ENCODE peak calls at places on chromosomes 3 and 15, in seven cellular contexts. One of them, this sample, is unnamed.

GRCh38 chr15:68382286-68383007 is 49.5 kb downstream of the ITGA11 start:
- DNase-seq in upper lobe of right lung: peak
- DNase-seq in OCI-LY7: no peak
- DNase-seq in endothelial cell of umbilical vein: no peak
- DNase-seq in fibroblast of the aortic adventitia: peak
- DNase-seq in suprapubic skin: peak
- DNase-seq in endothelial cell: no peak
- DNase-seq in this sample: peak

GRCh38 chr3:100002599-100003350 is 111.5 kb downstream of the FILIP1L start:
- DNase-seq in endothelial cell: no peak
- DNase-seq in suprapubic skin: no peak
- DNase-seq in endothelial cell of umbilical vein: peak
- DNase-seq in upper lobe of right lung: no peak
- DNase-seq in OCI-LY7: no peak
- DNase-seq in fibroblast of the aortic adventitia: peak
- DNase-seq in this sample: no peak

GRCh38 chr3:129245141-129245540 is 4.3 kb upstream of the COPG1 start:
- DNase-seq in suprapubic skin: no peak
- DNase-seq in upper lobe of right lung: no peak
- DNase-seq in OCI-LY7: no peak
- DNase-seq in endothelial cell: no peak
- DNase-seq in endothelial cell of umbilical vein: no peak
- DNase-seq in fibroblast of the aortic adventitia: no peak
- DNase-seq in this sample: no peak

GRCh38 chr3:48798998-48799397 is 48.7 kb downstream of the PRKAR2A start:
- DNase-seq in suprapubic skin: no peak
- DNase-seq in OCI-LY7: no peak
- DNase-seq in endothelial cell: no peak
- DNase-seq in upper lobe of right lung: no peak
- DNase-seq in fibroblast of the aortic adventitia: peak
- DNase-seq in endothelial cell of umbilical vein: peak
- DNase-seq in this sample: no peak

GRCh38 chr3:58184309-58184981 is 26.3 kb downstream of the DNASE1L3 start:
- DNase-seq in endothelial cell of umbilical vein: no peak
- DNase-seq in OCI-LY7: no peak
- DNase-seq in upper lobe of right lung: no peak
- DNase-seq in suprapubic skin: no peak
- DNase-seq in fibroblast of the aortic adventitia: no peak
- DNase-seq in endothelial cell: no peak
- DNase-seq in this sample: no peak

GRCh38 chr3:138314751-138315150 is 14.9 kb downstream of the NME9 start:
- DNase-seq in endothelial cell: no peak
- DNase-seq in upper lobe of right lung: no peak
- DNase-seq in OCI-LY7: no peak
- DNase-seq in fibroblast of the aortic adventitia: peak
- DNase-seq in suprapubic skin: no peak
- DNase-seq in endothelial cell of umbilical vein: peak
- DNase-seq in this sample: no peak

GRCh38 chr15:62844564-62845235 is 197.8 kb upstream of the TPM1 start:
- DNase-seq in endothelial cell: no peak
- DNase-seq in OCI-LY7: no peak
- DNase-seq in suprapubic skin: no peak
- DNase-seq in endothelial cell of umbilical vein: no peak
- DNase-seq in fibroblast of the aortic adventitia: no peak
- DNase-seq in upper lobe of right lung: no peak
- DNase-seq in this sample: no peak

GRCh38 chr3:4739289-4740236 is 239.7 kb upstream of the BHLHE40 start:
- DNase-seq in upper lobe of right lung: no peak
- DNase-seq in fibroblast of the aortic adventitia: no peak
- DNase-seq in endothelial cell of umbilical vein: no peak
- DNase-seq in suprapubic skin: peak
- DNase-seq in endothelial cell: no peak
- DNase-seq in OCI-LY7: no peak
- DNase-seq in this sample: no peak

GRCh38 chr3:15206662-15207576 is 873 bp downstream of the CAPN7 start:
- DNase-seq in suprapubic skin: no peak
- DNase-seq in endothelial cell: no peak
- DNase-seq in OCI-LY7: peak
- DNase-seq in upper lobe of right lung: no peak
- DNase-seq in endothelial cell of umbilical vein: peak
- DNase-seq in fibroblast of the aortic adventitia: peak
- DNase-seq in this sample: no peak

GRCh38 chr15:93072011-93072410 is 17.0 kb downstream of the RGMA start:
- DNase-seq in endothelial cell of umbilical vein: no peak
- DNase-seq in endothelial cell: no peak
- DNase-seq in suprapubic skin: no peak
- DNase-seq in OCI-LY7: no peak
- DNase-seq in fibroblast of the aortic adventitia: peak
- DNase-seq in upper lobe of right lung: no peak
- DNase-seq in this sample: no peak

GRCh38 chr3:81581966-81582599 is 179.4 kb downstream of the GBE1 start:
- DNase-seq in endothelial cell: peak
- DNase-seq in OCI-LY7: peak
- DNase-seq in suprapubic skin: no peak
- DNase-seq in upper lobe of right lung: no peak
- DNase-seq in endothelial cell of umbilical vein: peak
- DNase-seq in fibroblast of the aortic adventitia: peak
- DNase-seq in this sample: no peak

GRCh38 chr15:45710657-45711056 is 75.8 kb downstream of the SQOR start:
- DNase-seq in fibroblast of the aortic adventitia: no peak
- DNase-seq in endothelial cell of umbilical vein: no peak
- DNase-seq in suprapubic skin: no peak
- DNase-seq in OCI-LY7: no peak
- DNase-seq in endothelial cell: no peak
- DNase-seq in upper lobe of right lung: no peak
- DNase-seq in this sample: no peak

GRCh38 chr3:11989383-11990050 is 14.7 kb upstream of the SYN2 start:
- DNase-seq in suprapubic skin: no peak
- DNase-seq in endothelial cell: no peak
- DNase-seq in fibroblast of the aortic adventitia: no peak
- DNase-seq in endothelial cell of umbilical vein: no peak
- DNase-seq in upper lobe of right lung: no peak
- DNase-seq in OCI-LY7: no peak
- DNase-seq in this sample: no peak

GRCh38 chr3:111776844-111777483 is 82.1 kb upstream of the PHLDB2 start:
- DNase-seq in endothelial cell of umbilical vein: no peak
- DNase-seq in endothelial cell: no peak
- DNase-seq in upper lobe of right lung: no peak
- DNase-seq in suprapubic skin: no peak
- DNase-seq in OCI-LY7: no peak
- DNase-seq in fibroblast of the aortic adventitia: peak
- DNase-seq in this sample: no peak

GRCh38 chr15:101088788-101089578 is 162.9 kb downstream of the CHSY1 start:
- DNase-seq in suprapubic skin: no peak
- DNase-seq in OCI-LY7: peak
- DNase-seq in endothelial cell of umbilical vein: peak
- DNase-seq in endothelial cell: peak
- DNase-seq in fibroblast of the aortic adventitia: peak
- DNase-seq in upper lobe of right lung: peak
- DNase-seq in this sample: no peak

GRCh38 chr15:79282371-79283251 is at the start of gene ANKRD34C:
- DNase-seq in fibroblast of the aortic adventitia: no peak
- DNase-seq in endothelial cell: peak
- DNase-seq in upper lobe of right lung: no peak
- DNase-seq in OCI-LY7: no peak
- DNase-seq in endothelial cell of umbilical vein: no peak
- DNase-seq in suprapubic skin: no peak
- DNase-seq in this sample: no peak

GRCh38 chr15:83716605-83717004 is 62.7 kb downstream of the ADAMTSL3 start:
- DNase-seq in OCI-LY7: no peak
- DNase-seq in fibroblast of the aortic adventitia: no peak
- DNase-seq in suprapubic skin: no peak
- DNase-seq in endothelial cell of umbilical vein: no peak
- DNase-seq in upper lobe of right lung: no peak
- DNase-seq in endothelial cell: no peak
- DNase-seq in this sample: no peak

GRCh38 chr15:39887832-39888231 is 32.2 kb downstream of the GPR176 start:
- DNase-seq in endothelial cell: no peak
- DNase-seq in upper lobe of right lung: no peak
- DNase-seq in suprapubic skin: no peak
- DNase-seq in OCI-LY7: peak
- DNase-seq in fibroblast of the aortic adventitia: peak
- DNase-seq in endothelial cell of umbilical vein: peak
- DNase-seq in this sample: no peak

GRCh38 chr3:128491900-128492352 is 1.1 kb downstream of the GATA2 start:
- DNase-seq in suprapubic skin: peak
- DNase-seq in OCI-LY7: no peak
- DNase-seq in endothelial cell: no peak
- DNase-seq in endothelial cell of umbilical vein: peak
- DNase-seq in upper lobe of right lung: peak
- DNase-seq in fibroblast of the aortic adventitia: no peak
- DNase-seq in this sample: no peak

GRCh38 chr3:185582236-185582635 is 3.9 kb upstream of the SENP2 start:
- DNase-seq in suprapubic skin: no peak
- DNase-seq in fibroblast of the aortic adventitia: no peak
- DNase-seq in OCI-LY7: no peak
- DNase-seq in upper lobe of right lung: no peak
- DNase-seq in endothelial cell: no peak
- DNase-seq in endothelial cell of umbilical vein: no peak
- DNase-seq in this sample: no peak

GRCh38 chr15:60941448-60941847 is 287.7 kb downstream of the RORA start:
- DNase-seq in fibroblast of the aortic adventitia: peak
- DNase-seq in endothelial cell of umbilical vein: no peak
- DNase-seq in upper lobe of right lung: no peak
- DNase-seq in endothelial cell: no peak
- DNase-seq in suprapubic skin: no peak
- DNase-seq in OCI-LY7: no peak
- DNase-seq in this sample: no peak

GRCh38 chr3:106945435-106945834 is 431.8 kb upstream of the CCDC54 start:
- DNase-seq in suprapubic skin: no peak
- DNase-seq in fibroblast of the aortic adventitia: peak
- DNase-seq in OCI-LY7: no peak
- DNase-seq in endothelial cell of umbilical vein: no peak
- DNase-seq in endothelial cell: no peak
- DNase-seq in upper lobe of right lung: no peak
- DNase-seq in this sample: no peak

GRCh38 chr15:101676965-101677364 is 24.8 kb upstream of the TM2D3 start:
- DNase-seq in endothelial cell: no peak
- DNase-seq in endothelial cell of umbilical vein: no peak
- DNase-seq in suprapubic skin: no peak
- DNase-seq in upper lobe of right lung: no peak
- DNase-seq in OCI-LY7: no peak
- DNase-seq in fibroblast of the aortic adventitia: peak
- DNase-seq in this sample: no peak

GRCh38 chr15:75347222-75348033 is 589 bp downstream of the NEIL1 start:
- DNase-seq in endothelial cell of umbilical vein: peak
- DNase-seq in OCI-LY7: peak
- DNase-seq in endothelial cell: peak
- DNase-seq in fibroblast of the aortic adventitia: no peak
- DNase-seq in suprapubic skin: peak
- DNase-seq in upper lobe of right lung: peak
- DNase-seq in this sample: no peak

GRCh38 chr15:84992157-84992940 is 10.7 kb downstream of the PDE8A start:
- DNase-seq in endothelial cell: no peak
- DNase-seq in suprapubic skin: no peak
- DNase-seq in upper lobe of right lung: no peak
- DNase-seq in endothelial cell of umbilical vein: peak
- DNase-seq in fibroblast of the aortic adventitia: peak
- DNase-seq in OCI-LY7: no peak
- DNase-seq in this sample: no peak

GRCh38 chr3:53709856-53710674 is 136.2 kb downstream of the CHDH start:
- DNase-seq in upper lobe of right lung: peak
- DNase-seq in endothelial cell of umbilical vein: peak
- DNase-seq in endothelial cell: peak
- DNase-seq in suprapubic skin: no peak
- DNase-seq in fibroblast of the aortic adventitia: peak
- DNase-seq in OCI-LY7: peak
- DNase-seq in this sample: peak

GRCh38 chr15:25401511-25401910 is 37.3 kb downstream of the UBE3A start:
- DNase-seq in OCI-LY7: no peak
- DNase-seq in fibroblast of the aortic adventitia: peak
- DNase-seq in upper lobe of right lung: no peak
- DNase-seq in suprapubic skin: no peak
- DNase-seq in endothelial cell of umbilical vein: no peak
- DNase-seq in endothelial cell: no peak
- DNase-seq in this sample: no peak

GRCh38 chr15:51162865-51163762 is 68.4 kb upstream of the TNFAIP8L3 start:
- DNase-seq in endothelial cell of umbilical vein: peak
- DNase-seq in suprapubic skin: no peak
- DNase-seq in endothelial cell: peak
- DNase-seq in OCI-LY7: peak
- DNase-seq in upper lobe of right lung: no peak
- DNase-seq in fibroblast of the aortic adventitia: peak
- DNase-seq in this sample: no peak
- TF ChIP-seq CTCF in endothelial cell of umbilical vein: peak
- TF ChIP-seq CTCF in suprapubic skin: peak
- TF ChIP-seq CTCF in endothelial cell: peak
- TF ChIP-seq CTCF in OCI-LY7: peak
- TF ChIP-seq CTCF in upper lobe of right lung: peak
- TF ChIP-seq CTCF in fibroblast of the aortic adventitia: peak
- TF ChIP-seq CTCF in this sample: peak

GRCh38 chr3:24963762-24964625 is 464.1 kb upstream of the RARB start:
- DNase-seq in upper lobe of right lung: no peak
- DNase-seq in endothelial cell of umbilical vein: peak
- DNase-seq in suprapubic skin: no peak
- DNase-seq in fibroblast of the aortic adventitia: peak
- DNase-seq in OCI-LY7: peak
- DNase-seq in endothelial cell: peak
- DNase-seq in this sample: no peak
- TF ChIP-seq CTCF in upper lobe of right lung: peak
- TF ChIP-seq CTCF in endothelial cell of umbilical vein: peak
- TF ChIP-seq CTCF in suprapubic skin: peak
- TF ChIP-seq CTCF in fibroblast of the aortic adventitia: peak
- TF ChIP-seq CTCF in OCI-LY7: peak
- TF ChIP-seq CTCF in endothelial cell: peak
- TF ChIP-seq CTCF in this sample: no peak

DNA sequence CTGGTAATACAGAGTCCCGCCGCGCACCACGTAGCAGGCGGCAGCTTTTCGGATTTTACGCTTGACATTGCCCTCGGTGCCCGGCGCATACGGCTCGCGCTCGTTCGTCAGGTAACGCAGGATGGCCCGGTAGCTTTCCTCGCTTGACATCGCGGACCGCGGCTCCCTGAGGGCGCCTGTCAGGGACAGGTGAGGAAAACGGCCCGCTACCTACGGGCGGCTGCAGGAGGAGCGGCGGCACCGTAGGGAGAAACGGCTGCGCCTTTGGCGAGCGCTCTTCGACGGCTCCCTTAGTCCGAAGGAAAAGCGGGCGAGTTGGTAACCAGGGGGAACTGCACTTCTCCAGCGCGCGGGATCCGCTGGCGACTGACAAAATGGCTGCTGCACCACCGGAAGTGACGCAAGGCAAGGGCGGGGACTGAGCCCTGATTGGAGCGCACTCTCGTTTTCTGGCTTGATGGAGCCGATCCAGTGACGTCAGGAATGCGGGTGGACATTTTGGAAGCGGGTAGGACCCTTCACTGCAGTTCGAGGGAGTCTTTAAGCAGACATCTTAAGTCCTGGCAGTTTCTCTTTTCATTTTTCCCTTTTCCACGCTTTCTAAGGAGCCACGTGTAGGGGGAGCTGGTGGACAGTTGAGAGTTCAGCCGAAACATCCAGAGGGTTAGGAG is at the start of gene ZBTB11:
- DNase-seq in endothelial cell: peak
- DNase-seq in endothelial cell of umbilical vein: peak
- DNase-seq in fibroblast of the aortic adventitia: peak
- DNase-seq in suprapubic skin: peak
- DNase-seq in OCI-LY7: peak
- DNase-seq in upper lobe of right lung: peak
- DNase-seq in this sample: peak
- TF ChIP-seq CTCF in endothelial cell: peak
- TF ChIP-seq CTCF in endothelial cell of umbilical vein: peak
- TF ChIP-seq CTCF in fibroblast of the aortic adventitia: peak
- TF ChIP-seq CTCF in suprapubic skin: peak
- TF ChIP-seq CTCF in OCI-LY7: peak
- TF ChIP-seq CTCF in upper lobe of right lung: peak
- TF ChIP-seq CTCF in this sample: peak

GRCh38 chr3:123365450-123366143 is 83.3 kb downstream of the ADCY5 start:
- DNase-seq in OCI-LY7: no peak
- DNase-seq in endothelial cell of umbilical vein: no peak
- DNase-seq in endothelial cell: peak
- DNase-seq in suprapubic skin: no peak
- DNase-seq in upper lobe of right lung: peak
- DNase-seq in fibroblast of the aortic adventitia: no peak
- DNase-seq in this sample: no peak
- TF ChIP-seq CTCF in OCI-LY7: peak
- TF ChIP-seq CTCF in endothelial cell of umbilical vein: peak
- TF ChIP-seq CTCF in endothelial cell: peak
- TF ChIP-seq CTCF in suprapubic skin: no peak
- TF ChIP-seq CTCF in upper lobe of right lung: peak
- TF ChIP-seq CTCF in fibroblast of the aortic adventitia: peak
- TF ChIP-seq CTCF in this sample: no peak